ENCODE peak calls at places on chromosome 15, in five cellular contexts. A is endothelial cell of umbilical vein, S is fibroblast of lung, P is HCT116, F is PC-9. R is an unnamed sample.

GRCh38 chr15:52559022-52559421 is 9.8 kb downstream of the ARPP19 start:
- DNase-seq in A (no peak), S (no peak), P (no peak), F (no peak), R (no peak)

GRCh38 chr15:60799885-60800728 is 321.2 kb upstream of the ICE2 start:
- DNase-seq in A (no peak), S (peak), P (no peak), F (no peak), R (no peak)

GRCh38 chr15:70528816-70529215 is 234.5 kb downstream of the UACA start:
- DNase-seq in A (no peak), S (no peak), P (no peak), F (no peak), R (no peak)

GRCh38 chr15:69457304-69458280 is 5.0 kb downstream of the RPLP1 start:
- DNase-seq in A (no peak), S (no peak), P (no peak), F (peak), R (no peak)

GRCh38 chr15:32941823-32942222 is 224.0 kb downstream of the GREM1 start:
- DNase-seq in A (no peak), S (no peak), P (no peak), F (no peak), R (no peak)

GRCh38 chr15:56042523-56042922 is 49.1 kb upstream of the NEDD4 start:
- DNase-seq in A (no peak), S (no peak), P (no peak), F (no peak), R (no peak)

GRCh38 chr15:69998541-69999391 is 99.0 kb downstream of the TLE3 start:
- DNase-seq in A (no peak), S (no peak), P (no peak), F (no peak), R (no peak)

GRCh38 chr15:27498700-27499099 is 527.7 kb downstream of the GABRG3 start:
- DNase-seq in A (no peak), S (no peak), P (no peak), F (no peak), R (no peak)

GRCh38 chr15:57554063-57554820 is 37.5 kb upstream of the MYZAP start:
- DNase-seq in A (peak), S (no peak), P (no peak), F (no peak), R (peak)

GRCh38 chr15:79283252-79284048 is 928 bp downstream of the ANKRD34C start:
- DNase-seq in A (peak), S (peak), P (no peak), F (no peak), R (peak)

DNA sequence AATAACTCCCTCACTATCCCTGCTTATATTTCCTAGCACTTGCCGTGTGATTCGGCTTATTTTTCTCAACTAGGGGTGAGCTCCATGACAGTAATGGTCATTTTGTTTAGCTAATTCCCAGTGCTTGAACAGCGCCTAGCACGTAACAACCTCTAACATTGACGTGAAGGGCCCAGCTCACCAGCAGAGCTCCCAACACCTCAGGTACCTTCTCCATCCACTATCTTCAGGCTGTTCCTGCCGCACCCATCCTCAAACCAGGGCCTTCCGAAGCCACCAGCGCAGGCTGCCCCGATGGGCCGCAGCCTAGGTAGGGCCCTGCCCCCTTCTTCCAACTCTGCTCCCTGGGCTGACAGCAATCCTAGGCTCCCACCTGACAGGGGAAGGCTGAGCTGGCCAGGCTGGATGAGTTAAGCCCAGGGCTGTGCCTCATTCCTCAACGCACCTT is 751 bp upstream of the RPS17 start:
- DNase-seq in A (no peak), S (peak), P (no peak), F (no peak), R (peak)
- TF ChIP-seq EZH2 in A (no peak), S (no peak), P (no peak), F (no peak), R (no peak)

GRCh38 chr15:37136666-37137065 is 36.3 kb upstream of the MEIS2 start:
- DNase-seq in A (no peak), S (no peak), P (no peak), F (no peak), R (no peak)

GRCh38 chr15:37134699-37135131 is 34.4 kb upstream of the MEIS2 start:
- DNase-seq in A (peak), S (peak), P (peak), F (no peak), R (peak)

GRCh38 chr15:37133619-37134018 is 33.3 kb upstream of the MEIS2 start:
- DNase-seq in A (peak), S (peak), P (no peak), F (no peak), R (no peak)

GRCh38 chr15:37134244-37134643 is 33.9 kb upstream of the MEIS2 start:
- DNase-seq in A (no peak), S (no peak), P (no peak), F (no peak), R (no peak)

DNA sequence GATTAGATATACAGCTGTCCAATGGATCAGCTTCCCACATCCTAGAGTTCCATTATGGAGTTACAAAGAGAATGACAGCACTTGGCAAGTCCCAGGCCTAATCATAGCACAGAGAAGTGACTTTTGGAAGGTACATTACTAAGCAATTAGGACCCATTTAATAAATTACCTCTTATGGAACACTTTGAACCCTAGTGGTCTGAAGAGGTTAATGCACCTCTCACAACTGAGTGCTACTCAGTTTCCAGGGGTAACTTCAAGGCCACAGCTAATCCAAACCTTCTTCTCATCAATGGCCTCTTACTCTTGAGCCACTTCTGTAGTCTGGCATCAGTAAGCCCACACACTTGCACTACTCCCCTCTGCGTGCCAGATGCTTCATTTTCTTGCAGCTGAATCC is 34.9 kb upstream of the MEIS2 start:
- DNase-seq in A (peak), S (no peak), P (peak), F (no peak), R (peak)
- TF ChIP-seq CTCF in A (peak), S (no peak), P (no peak), F (no peak), R (peak)

GRCh38 chr15:63480441-63480821 is 24.0 kb upstream of the USP3 start:
- DNase-seq in A (no peak), S (no peak), P (no peak), F (no peak), R (no peak)
- H3K27ac ChIP-seq in A (no peak), S (peak), P (no peak), F (no peak), R (no peak)

DNA sequence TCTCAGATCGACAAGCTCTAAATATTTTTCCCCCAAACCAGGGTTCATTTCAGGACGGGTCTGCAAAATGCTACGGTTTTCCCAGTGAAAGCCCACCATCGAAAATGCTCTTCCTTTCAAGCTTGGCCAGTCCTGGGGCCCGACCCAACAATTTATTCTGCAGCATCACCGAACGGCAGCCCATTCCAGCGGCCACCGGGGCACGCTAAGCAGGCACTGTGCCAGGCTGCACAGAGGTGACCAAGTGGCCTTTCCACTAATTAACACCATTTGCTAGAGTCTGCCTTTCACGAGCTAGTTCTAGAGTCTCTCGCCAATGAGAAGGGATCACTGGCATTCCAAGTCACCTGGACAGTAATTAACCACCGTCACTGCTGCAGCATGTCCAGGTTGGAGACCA is 14.4 kb downstream of the RGMA start:
- DNase-seq in A (no peak), S (no peak), P (no peak), F (no peak), R (no peak)
- TF ChIP-seq EZH2 in A (no peak), S (no peak), P (no peak), F (no peak), R (no peak)

GRCh38 chr15:78076231-78077052 is 1.1 kb downstream of the TBC1D2B start:
- DNase-seq in A (no peak), S (peak), P (no peak), F (no peak), R (peak)
- TF ChIP-seq CTCF in A (no peak), S (no peak), P (no peak), F (no peak), R (peak)

GRCh38 chr15:67922971-67923646 is 83.3 kb upstream of the RNU6-1 start:
- DNase-seq in A (no peak), S (no peak), P (no peak), F (no peak), R (no peak)
- H3K27ac ChIP-seq in A (no peak), S (no peak), P (no peak), F (no peak), R (no peak)

GRCh38 chr15:98583758-98584157 is 64.6 kb upstream of the IGF1R start:
- DNase-seq in A (no peak), S (no peak), P (no peak), F (no peak), R (no peak)
- TF ChIP-seq EZH2 in A (no peak), S (no peak), P (peak), F (no peak), R (no peak)

GRCh38 chr15:85800460-85801123 is 5.9 kb upstream of the KLHL25 start:
- DNase-seq in A (no peak), S (peak), P (peak), F (peak), R (no peak)
- TF ChIP-seq CTCF in A (no peak), S (no peak), P (peak), F (peak), R (no peak)

DNA sequence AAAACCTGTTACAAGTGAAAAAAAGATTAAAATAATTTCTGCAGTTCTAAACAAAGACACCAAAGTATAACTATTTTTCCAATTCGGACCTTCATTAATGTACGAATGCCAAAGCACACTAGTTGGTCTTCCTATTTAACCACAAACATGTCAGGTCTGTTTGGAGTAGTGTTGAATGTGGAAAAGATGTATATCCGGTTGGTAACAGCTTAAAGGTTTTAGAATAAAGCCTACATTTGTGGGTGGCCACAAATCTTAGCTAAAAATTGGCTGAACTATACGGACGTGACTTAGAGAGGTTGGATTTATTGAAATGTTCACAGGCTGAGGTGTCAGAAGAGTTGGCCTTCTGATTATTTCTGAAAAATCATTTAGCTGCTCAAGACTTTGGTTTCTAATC is 78.4 kb downstream of the FSIP1 start:
- DNase-seq in A (no peak), S (no peak), P (no peak), F (no peak), R (no peak)
- H3K27ac ChIP-seq in A (no peak), S (no peak), P (no peak), F (no peak), R (no peak)